ENCODE peak calls at places on chromosomes 7 and 10, in five cellular contexts. F is effector CD4-positive, alpha-beta T cell; V is left cardiac atrium; C is NCI-H460; J is retina. M is an unnamed sample.

GRCh38 chr10:120641695-120642094 is 184.7 kb downstream of the PLPP4 start:
- DNase-seq in J (no peak), F (no peak), C (no peak), V (no peak), M (no peak)

GRCh38 chr10:8404721-8405120 is 350.2 kb downstream of the GATA3 start:
- DNase-seq in F (peak; percentile 54), C (no peak), V (no peak), J (no peak), M (no peak)

GRCh38 chr10:27637601-27638000 is 108.0 kb downstream of the MKX start:
- DNase-seq in C (no peak), J (no peak), V (no peak), F (no peak), M (no peak)

GRCh38 chr7:142153400-142153799 is 41.9 kb downstream of the MGAM2 start:
- DNase-seq in J (no peak), F (no peak), V (no peak), C (no peak), M (peak; percentile 21)

GRCh38 chr10:34156781-34157425 is 658.2 kb downstream of the PARD3 start:
- DNase-seq in C (no peak), V (no peak), F (no peak), J (no peak), M (no peak)

GRCh38 chr10:87685832-87686589 is 26.3 kb downstream of the PAPSS2 start:
- DNase-seq in V (no peak), C (no peak), J (no peak), F (no peak), M (no peak)

GRCh38 chr10:94299417-94299816 is 63.3 kb downstream of the NOC3L start:
- DNase-seq in J (no peak), C (no peak), V (no peak), F (no peak), M (no peak)

GRCh38 chr7:35026154-35026553 is 11.1 kb downstream of the DPY19L1 start:
- DNase-seq in V (no peak), F (no peak), J (no peak), C (no peak), M (no peak)

GRCh38 chr7:1267016-1267900 is 34.6 kb downstream of the UNCX start:
- DNase-seq in F (no peak), C (no peak), J (no peak), V (no peak), M (no peak)

GRCh38 chr7:2488272-2488645 is 12.1 kb upstream of the GRIFIN start:
- DNase-seq in J (no peak), V (peak; percentile 73), C (no peak), F (no peak), M (peak; percentile 12)

GRCh38 chr10:74234569-74234968 is 83.5 kb downstream of the ADK start:
- DNase-seq in C (no peak), F (no peak), J (no peak), V (no peak), M (no peak)

GRCh38 chr10:12400266-12400931 is 51.1 kb downstream of the CAMK1D start:
- DNase-seq in J (no peak), F (no peak), V (no peak), C (no peak), M (no peak)

GRCh38 chr7:68063171-68063570 is 1066.5 kb downstream of the TYW1 start:
- DNase-seq in V (no peak), J (no peak), C (no peak), F (no peak), M (peak; percentile 32)

GRCh38 chr7:117830422-117830954 is 42.8 kb downstream of the CTTNBP2 start:
- DNase-seq in J (no peak), C (no peak), F (no peak), V (no peak), M (no peak)

M was measured in glutamatergic neuron.